ENCODE peak calls at places on chromosomes 1 and 21, in five cellular contexts. One of them, this sample, is unnamed.

GRCh38 chr1:46757256-46757955 is 38.5 kb upstream of the EFCAB14 start:
- DNase-seq in Peyer's patch: no peak
- DNase-seq in neural crest cell: no peak
- DNase-seq in DND-41: no peak
- DNase-seq in astrocyte of the spinal cord: no peak
- DNase-seq in this sample: no peak

GRCh38 chr21:45390121-45390751 is 14.7 kb upstream of the COL18A1 start:
- DNase-seq in Peyer's patch: no peak
- DNase-seq in neural crest cell: no peak
- DNase-seq in DND-41: no peak
- DNase-seq in astrocyte of the spinal cord: no peak
- DNase-seq in this sample: no peak

GRCh38 chr1:182611787-182612186 is 7.6 kb upstream of the RGS16 start:
- DNase-seq in Peyer's patch: no peak
- DNase-seq in neural crest cell: no peak
- DNase-seq in DND-41: peak; percentile 49
- DNase-seq in astrocyte of the spinal cord: no peak
- DNase-seq in this sample: no peak

GRCh38 chr1:152186556-152187285 is 27.7 kb upstream of the RPTN start:
- DNase-seq in Peyer's patch: no peak
- DNase-seq in neural crest cell: no peak
- DNase-seq in DND-41: no peak
- DNase-seq in astrocyte of the spinal cord: no peak
- DNase-seq in this sample: no peak

GRCh38 chr21:46540087-46540710 is 64.7 kb downstream of the S100B start:
- DNase-seq in Peyer's patch: peak; percentile 55
- DNase-seq in neural crest cell: no peak
- DNase-seq in DND-41: no peak
- DNase-seq in astrocyte of the spinal cord: no peak
- DNase-seq in this sample: no peak

GRCh38 chr1:166588741-166589140 is 250.5 kb upstream of the POGK start:
- DNase-seq in Peyer's patch: no peak
- DNase-seq in neural crest cell: no peak
- DNase-seq in DND-41: no peak
- DNase-seq in astrocyte of the spinal cord: peak; percentile 4
- DNase-seq in this sample: no peak

GRCh38 chr21:32532636-32533035 is 52.7 kb downstream of the TCP10L start:
- DNase-seq in Peyer's patch: no peak
- DNase-seq in neural crest cell: no peak
- DNase-seq in DND-41: no peak
- DNase-seq in astrocyte of the spinal cord: no peak
- DNase-seq in this sample: no peak

GRCh38 chr1:16013220-16013907 is 4.5 kb downstream of the HSPB7 start:
- DNase-seq in Peyer's patch: peak; percentile 28
- DNase-seq in neural crest cell: no peak
- DNase-seq in DND-41: no peak
- DNase-seq in astrocyte of the spinal cord: peak; percentile 74
- DNase-seq in this sample: peak; percentile 81

GRCh38 chr1:230865062-230865817 is 3.1 kb downstream of the C1orf198 start:
- DNase-seq in Peyer's patch: no peak
- DNase-seq in neural crest cell: no peak
- DNase-seq in DND-41: no peak
- DNase-seq in astrocyte of the spinal cord: no peak
- DNase-seq in this sample: no peak

GRCh38 chr1:47521034-47521871 is 83.4 kb downstream of the FOXD2 start:
- DNase-seq in Peyer's patch: no peak
- DNase-seq in neural crest cell: no peak
- DNase-seq in DND-41: no peak
- DNase-seq in astrocyte of the spinal cord: peak; percentile 52
- DNase-seq in this sample: no peak

GRCh38 chr21:34630536-34631143 is 15.7 kb upstream of the RCAN1 start:
- DNase-seq in Peyer's patch: no peak
- DNase-seq in neural crest cell: peak; percentile 19
- DNase-seq in DND-41: peak; percentile 52
- DNase-seq in astrocyte of the spinal cord: peak; percentile 60
- DNase-seq in this sample: peak; percentile 33

GRCh38 chr1:231107600-231108326 is 54.1 kb upstream of the TRIM67 start:
- DNase-seq in Peyer's patch: no peak
- DNase-seq in neural crest cell: no peak
- DNase-seq in DND-41: no peak
- DNase-seq in astrocyte of the spinal cord: no peak
- DNase-seq in this sample: no peak

GRCh38 chr1:3732747-3733602 is 19.3 kb upstream of the CCDC27 start:
- DNase-seq in Peyer's patch: no peak
- DNase-seq in neural crest cell: no peak
- DNase-seq in DND-41: no peak
- DNase-seq in astrocyte of the spinal cord: no peak
- DNase-seq in this sample: peak; percentile 9

GRCh38 chr1:227343727-227344551 is 25.6 kb upstream of the CDC42BPA start:
- DNase-seq in Peyer's patch: no peak
- DNase-seq in neural crest cell: no peak
- DNase-seq in DND-41: no peak
- DNase-seq in astrocyte of the spinal cord: peak; percentile 77
- DNase-seq in this sample: no peak

GRCh38 chr1:71463144-71463543 is 382.3 kb upstream of the ZRANB2 start:
- DNase-seq in Peyer's patch: no peak
- DNase-seq in neural crest cell: no peak
- DNase-seq in DND-41: no peak
- DNase-seq in astrocyte of the spinal cord: no peak
- DNase-seq in this sample: no peak

GRCh38 chr1:112714313-112715263 is 544 bp downstream of the PPM1J start:
- DNase-seq in Peyer's patch: peak; percentile 36
- DNase-seq in neural crest cell: no peak
- DNase-seq in DND-41: no peak
- DNase-seq in astrocyte of the spinal cord: no peak
- DNase-seq in this sample: no peak

GRCh38 chr1:180185281-180185680 is 30.6 kb downstream of the QSOX1 start:
- DNase-seq in Peyer's patch: no peak
- DNase-seq in neural crest cell: no peak
- DNase-seq in DND-41: no peak
- DNase-seq in astrocyte of the spinal cord: no peak
- DNase-seq in this sample: no peak

GRCh38 chr21:41600116-41600515 is 92.2 kb upstream of the TMPRSS2 start:
- DNase-seq in Peyer's patch: no peak
- DNase-seq in neural crest cell: no peak
- DNase-seq in DND-41: no peak
- DNase-seq in astrocyte of the spinal cord: no peak
- DNase-seq in this sample: no peak

GRCh38 chr1:214331827-214332423 is 51.0 kb downstream of the SMYD2 start:
- DNase-seq in Peyer's patch: peak; percentile 27
- DNase-seq in neural crest cell: peak; percentile 65
- DNase-seq in DND-41: peak; percentile 66
- DNase-seq in astrocyte of the spinal cord: peak; percentile 36
- DNase-seq in this sample: peak; percentile 63

GRCh38 chr1:23555949-23556640 is 3.2 kb downstream of the ID3 start:
- DNase-seq in Peyer's patch: no peak
- DNase-seq in neural crest cell: no peak
- DNase-seq in DND-41: no peak
- DNase-seq in astrocyte of the spinal cord: peak; percentile 87
- DNase-seq in this sample: no peak

GRCh38 chr1:33972676-33973395 is 109.0 kb downstream of the HMGB4 start:
- DNase-seq in Peyer's patch: no peak
- DNase-seq in neural crest cell: no peak
- DNase-seq in DND-41: no peak
- DNase-seq in astrocyte of the spinal cord: peak; percentile 48
- DNase-seq in this sample: no peak

GRCh38 chr1:173148971-173149370 is 58.2 kb downstream of the TNFSF4 start:
- DNase-seq in Peyer's patch: no peak
- DNase-seq in neural crest cell: no peak
- DNase-seq in DND-41: no peak
- DNase-seq in astrocyte of the spinal cord: no peak
- DNase-seq in this sample: no peak

GRCh38 chr1:153881764-153882163 is 41.0 kb downstream of the GATAD2B start:
- DNase-seq in Peyer's patch: no peak
- DNase-seq in neural crest cell: peak; percentile 5
- DNase-seq in DND-41: no peak
- DNase-seq in astrocyte of the spinal cord: peak; percentile 67
- DNase-seq in this sample: peak; percentile 6

GRCh38 chr1:185279571-185279970 is 37.5 kb downstream of the IVNS1ABP start:
- DNase-seq in Peyer's patch: no peak
- DNase-seq in neural crest cell: no peak
- DNase-seq in DND-41: no peak
- DNase-seq in astrocyte of the spinal cord: peak; percentile 52
- DNase-seq in this sample: no peak

GRCh38 chr1:11790880-11791715 is 14.7 kb downstream of the MTHFR start:
- DNase-seq in Peyer's patch: peak; percentile 46
- DNase-seq in neural crest cell: no peak
- DNase-seq in DND-41: no peak
- DNase-seq in astrocyte of the spinal cord: peak; percentile 90
- DNase-seq in this sample: no peak

GRCh38 chr21:25701529-25701928 is 33.2 kb downstream of the ATP5PF start:
- DNase-seq in Peyer's patch: no peak
- DNase-seq in neural crest cell: no peak
- DNase-seq in DND-41: no peak
- DNase-seq in astrocyte of the spinal cord: no peak
- DNase-seq in this sample: no peak

GRCh38 chr21:44914176-44914874 is 6.4 kb downstream of the ITGB2 start:
- DNase-seq in Peyer's patch: peak; percentile 76
- DNase-seq in neural crest cell: no peak
- DNase-seq in DND-41: peak; percentile 67
- DNase-seq in astrocyte of the spinal cord: no peak
- DNase-seq in this sample: peak; percentile 87

GRCh38 chr1:208042041-208042615 is 131.2 kb upstream of the CD34 start:
- DNase-seq in Peyer's patch: no peak
- DNase-seq in neural crest cell: no peak
- DNase-seq in DND-41: no peak
- DNase-seq in astrocyte of the spinal cord: no peak
- DNase-seq in this sample: no peak

GRCh38 chr1:162230096-162230495 is 146.6 kb downstream of the SPATA46 start:
- DNase-seq in Peyer's patch: no peak
- DNase-seq in neural crest cell: no peak
- DNase-seq in DND-41: no peak
- DNase-seq in astrocyte of the spinal cord: peak; percentile 21
- DNase-seq in this sample: no peak

GRCh38 chr1:17439250-17440073 is at the start of gene RCC2:
- DNase-seq in Peyer's patch: peak; percentile 62
- DNase-seq in neural crest cell: peak; percentile 57
- DNase-seq in DND-41: peak; percentile 77
- DNase-seq in astrocyte of the spinal cord: peak; percentile 79
- DNase-seq in this sample: peak; percentile 74
- TF ChIP-seq CTCF in Peyer's patch: peak; percentile 8
- TF ChIP-seq CTCF in neural crest cell: peak; percentile 36
- TF ChIP-seq CTCF in DND-41: peak; percentile 20
- TF ChIP-seq CTCF in astrocyte of the spinal cord: no peak
- TF ChIP-seq CTCF in this sample: no peak

DNA sequence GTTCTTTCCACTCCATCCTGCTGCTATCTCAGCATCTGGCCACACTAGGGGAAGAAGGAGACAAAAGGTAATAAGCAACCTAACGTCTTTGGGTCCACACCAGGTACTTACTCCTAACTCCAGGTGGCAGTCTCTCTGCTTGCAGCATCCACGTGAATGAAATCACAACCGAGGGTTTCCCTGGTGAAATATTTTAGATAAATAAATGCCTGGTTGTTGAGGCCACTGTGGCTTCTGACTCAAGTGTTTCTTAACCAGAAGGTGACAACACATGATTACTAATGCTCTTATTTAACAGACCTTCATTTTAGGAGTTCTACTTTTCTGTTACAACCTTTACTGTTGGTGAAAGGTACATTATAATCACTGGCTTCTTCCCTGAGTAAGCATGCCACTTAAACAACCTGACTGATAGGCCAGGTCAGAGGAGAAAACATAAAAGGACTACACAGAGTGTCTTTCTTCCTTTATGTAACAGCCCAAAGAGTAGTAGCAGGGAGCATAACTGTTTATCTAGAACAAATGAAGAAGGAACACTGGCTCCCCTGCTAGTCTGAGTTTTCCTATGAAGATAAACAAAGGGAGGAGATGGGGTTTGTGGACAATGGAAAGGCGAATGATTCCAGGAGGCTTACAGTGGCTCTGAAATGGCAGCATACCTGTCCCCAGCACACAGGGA is 59.9 kb downstream of the SYT6 start:
- DNase-seq in Peyer's patch: no peak
- DNase-seq in neural crest cell: no peak
- DNase-seq in DND-41: no peak
- DNase-seq in astrocyte of the spinal cord: peak; percentile 39
- DNase-seq in this sample: peak; percentile 14
- TF ChIP-seq CTCF in Peyer's patch: peak; percentile 9
- TF ChIP-seq CTCF in neural crest cell: no peak
- TF ChIP-seq CTCF in DND-41: peak; percentile 23
- TF ChIP-seq CTCF in astrocyte of the spinal cord: peak; percentile 24
- TF ChIP-seq CTCF in this sample: no peak

GRCh38 chr1:192512426-192513125 is 63.0 kb upstream of the RGS1 start:
- DNase-seq in Peyer's patch: no peak
- DNase-seq in neural crest cell: no peak
- DNase-seq in DND-41: no peak
- DNase-seq in astrocyte of the spinal cord: no peak
- DNase-seq in this sample: no peak

DNA sequence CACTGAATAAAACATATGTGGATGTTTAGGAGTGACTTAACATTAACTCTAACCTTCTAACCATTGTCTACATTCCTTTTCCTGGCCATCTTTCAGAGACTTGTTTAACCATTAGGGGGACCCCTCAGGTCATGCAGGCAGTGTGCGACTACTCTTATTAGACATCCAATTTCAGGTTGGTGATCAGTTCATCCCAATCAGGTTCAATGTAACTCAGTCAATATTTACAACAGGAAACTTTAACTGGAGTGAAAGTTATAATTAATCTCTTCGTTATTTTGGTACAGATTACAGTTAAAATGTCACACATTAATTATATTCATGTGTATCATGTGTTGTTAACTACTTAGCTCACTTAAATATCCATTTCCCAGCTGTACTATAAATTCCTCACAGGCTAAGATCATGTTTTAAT is 68.8 kb upstream of the RGS1 start:
- DNase-seq in Peyer's patch: no peak
- DNase-seq in neural crest cell: no peak
- DNase-seq in DND-41: peak; percentile 68
- DNase-seq in astrocyte of the spinal cord: peak; percentile 65
- DNase-seq in this sample: peak; percentile 39
- TF ChIP-seq CTCF in Peyer's patch: no peak
- TF ChIP-seq CTCF in neural crest cell: peak; percentile 34
- TF ChIP-seq CTCF in DND-41: peak; percentile 86
- TF ChIP-seq CTCF in astrocyte of the spinal cord: peak; percentile 60
- TF ChIP-seq CTCF in this sample: peak; percentile 28

GRCh38 chr1:31036749-31037500 is 28.6 kb downstream of the PUM1 start:
- DNase-seq in Peyer's patch: no peak
- DNase-seq in neural crest cell: no peak
- DNase-seq in DND-41: no peak
- DNase-seq in astrocyte of the spinal cord: no peak
- DNase-seq in this sample: no peak
- TF ChIP-seq CTCF in Peyer's patch: no peak
- TF ChIP-seq CTCF in neural crest cell: no peak
- TF ChIP-seq CTCF in DND-41: no peak
- TF ChIP-seq CTCF in astrocyte of the spinal cord: no peak
- TF ChIP-seq CTCF in this sample: no peak